ENCODE peak calls at places on chromosomes 11 and 22, in seven cellular contexts. F, S, J, T, P, O and X are unnamed samples.

GRCh38 chr11:132126973-132127900 is 756.8 kb downstream of the NTM start:
- DNase-seq in F (no peak), S (no peak), J (peak), T (peak), P (peak), O (peak), X (peak)

GRCh38 chr11:94885133-94885532 is 88.2 kb downstream of the CWC15 start:
- DNase-seq in F (no peak), S (no peak), J (no peak), T (no peak), P (no peak), O (no peak), X (no peak)

GRCh38 chr11:69864930-69865661 is 45.9 kb upstream of the FGF3 start:
- DNase-seq in F (no peak), S (no peak), J (no peak), T (no peak), P (no peak), O (no peak), X (no peak)

GRCh38 chr11:48034926-48035876 is 54.8 kb downstream of the PTPRJ start:
- DNase-seq in F (peak), S (peak), J (peak), T (peak), P (peak), O (no peak), X (no peak)

GRCh38 chr11:35365395-35365794 is 54.0 kb downstream of the SLC1A2 start:
- DNase-seq in F (no peak), S (no peak), J (no peak), T (no peak), P (no peak), O (no peak), X (no peak)

GRCh38 chr11:115333951-115334350 is 170.3 kb downstream of the CADM1 start:
- DNase-seq in F (no peak), S (no peak), J (no peak), T (no peak), P (no peak), O (no peak), X (no peak)

GRCh38 chr22:44452531-44453420 is 45.3 kb downstream of the RTL6 start:
- DNase-seq in F (peak), S (no peak), J (no peak), T (peak), P (no peak), O (no peak), X (no peak)

GRCh38 chr11:28072321-28072720 is 35.6 kb downstream of the KIF18A start:
- DNase-seq in F (no peak), S (no peak), J (no peak), T (no peak), P (no peak), O (no peak), X (no peak)

GRCh38 chr22:39979458-39979857 is 15.3 kb upstream of the FAM83F start:
- DNase-seq in F (no peak), S (no peak), J (no peak), T (no peak), P (no peak), O (no peak), X (no peak)

GRCh38 chr11:9264381-9265210 is 554 bp downstream of the DENND5A start:
- DNase-seq in F (peak), S (peak), J (peak), T (peak), P (peak), O (no peak), X (peak)

GRCh38 chr11:9765320-9766101 is 101.6 kb downstream of the SWAP70 start:
- DNase-seq in F (no peak), S (no peak), J (peak), T (peak), P (no peak), O (peak), X (no peak)

GRCh38 chr11:36485296-36485870 is 24.7 kb downstream of the TRAF6 start:
- DNase-seq in F (no peak), S (no peak), J (no peak), T (no peak), P (no peak), O (no peak), X (no peak)

GRCh38 chr22:43910178-43910695 is 13.4 kb upstream of the PNPLA3 start:
- DNase-seq in F (no peak), S (no peak), J (no peak), T (no peak), P (no peak), O (no peak), X (no peak)

GRCh38 chr22:36362819-36363377 is 24.9 kb downstream of the MYH9 start:
- DNase-seq in F (no peak), S (no peak), J (no peak), T (no peak), P (no peak), O (no peak), X (no peak)

GRCh38 chr11:17014321-17014773 is at the start of gene PLEKHA7:
- DNase-seq in F (peak), S (no peak), J (no peak), T (no peak), P (peak), O (peak), X (no peak)

GRCh38 chr11:32390712-32391111 is 44.6 kb downstream of the WT1 start:
- DNase-seq in F (no peak), S (no peak), J (no peak), T (no peak), P (no peak), O (no peak), X (no peak)

GRCh38 chr22:24446291-24446611 is 18.9 kb downstream of the ADORA2A start:
- DNase-seq in F (no peak), S (no peak), J (no peak), T (no peak), P (no peak), O (no peak), X (no peak)

GRCh38 chr11:77113382-77114088 is 10.9 kb downstream of the OMP start:
- DNase-seq in F (peak), S (no peak), J (no peak), T (peak), P (no peak), O (no peak), X (peak)

GRCh38 chr11:27473017-27473406 is 422 bp upstream of the LGR4 start:
- DNase-seq in F (no peak), S (no peak), J (no peak), T (no peak), P (no peak), O (no peak), X (no peak)

GRCh38 chr11:57331720-57332119 is 4.0 kb downstream of the SSRP1 start:
- DNase-seq in F (no peak), S (no peak), J (no peak), T (no peak), P (no peak), O (no peak), X (no peak)

GRCh38 chr22:42397332-42398246 is 34.6 kb downstream of the NFAM1 start:
- DNase-seq in F (no peak), S (peak), J (peak), T (peak), P (peak), O (no peak), X (no peak)

GRCh38 chr11:61949169-61950034 is 749 bp upstream of the BEST1 start:
- DNase-seq in F (no peak), S (peak), J (peak), T (peak), P (peak), O (peak), X (peak)

GRCh38 chr11:60887531-60887930 is 18.9 kb downstream of the PRPF19 start:
- DNase-seq in F (peak), S (no peak), J (no peak), T (peak), P (peak), O (peak), X (peak)

GRCh38 chr11:116730568-116730967 is 42.2 kb downstream of the BUD13 start:
- DNase-seq in F (peak), S (no peak), J (no peak), T (no peak), P (no peak), O (no peak), X (no peak)

GRCh38 chr11:78371221-78371899 is 46.3 kb downstream of the GAB2 start:
- DNase-seq in F (no peak), S (no peak), J (no peak), T (no peak), P (no peak), O (no peak), X (no peak)

GRCh38 chr11:47788181-47788580 is 21.0 kb upstream of the FNBP4 start:
- DNase-seq in F (no peak), S (no peak), J (no peak), T (no peak), P (no peak), O (no peak), X (no peak)

GRCh38 chr11:47415949-47416472 is 7.6 kb downstream of the SLC39A13 start:
- DNase-seq in F (peak), S (peak), J (peak), T (peak), P (peak), O (no peak), X (peak)

GRCh38 chr11:12150831-12151382 is 40.5 kb downstream of the MICAL2 start:
- DNase-seq in F (no peak), S (no peak), J (no peak), T (no peak), P (peak), O (no peak), X (no peak)

GRCh38 chr11:103970850-103971249 is 65.6 kb upstream of the DDI1 start:
- DNase-seq in F (no peak), S (no peak), J (no peak), T (no peak), P (no peak), O (no peak), X (no peak)

GRCh38 chr11:114216804-114217195 is 79.4 kb upstream of the NNMT start:
- DNase-seq in F (no peak), S (no peak), J (no peak), T (no peak), P (no peak), O (no peak), X (no peak)
- TF ChIP-seq POLR2A in F (no peak), S (no peak), J (no peak), T (no peak), P (no peak), O (no peak), X (no peak)

GRCh38 chr11:74905326-74905725 is 43.6 kb downstream of the XRRA1 start:
- DNase-seq in F (no peak), S (no peak), J (no peak), T (no peak), P (no peak), O (no peak), X (no peak)
- TF ChIP-seq POLR2A in F (no peak), S (no peak), J (no peak), T (no peak), P (no peak), O (no peak), X (no peak)

GRCh38 chr11:121461843-121462242 is 9.1 kb upstream of the SORL1-AS1 start:
- DNase-seq in F (no peak), S (no peak), J (no peak), T (no peak), P (no peak), O (no peak), X (no peak)

GRCh38 chr11:121465709-121466062 is 12.9 kb upstream of the SORL1-AS1 start:
- DNase-seq in F (no peak), S (no peak), J (no peak), T (no peak), P (peak), O (no peak), X (no peak)

GRCh38 chr11:121463689-121464335 is 11.0 kb upstream of the SORL1-AS1 start:
- DNase-seq in F (no peak), S (no peak), J (no peak), T (no peak), P (no peak), O (no peak), X (no peak)

GRCh38 chr11:121466063-121466794 is 13.5 kb upstream of the SORL1-AS1 start:
- DNase-seq in F (peak), S (peak), J (peak), T (peak), P (peak), O (peak), X (peak)

GRCh38 chr11:121464352-121464946 is 11.7 kb upstream of the SORL1-AS1 start:
- DNase-seq in F (no peak), S (peak), J (peak), T (peak), P (peak), O (peak), X (peak)
- TF ChIP-seq POLR2A in F (no peak), S (no peak), J (no peak), T (no peak), P (no peak), O (no peak), X (no peak)

GRCh38 chr11:130069684-130070108 is at the start of gene APLP2:
- DNase-seq in F (peak), S (peak), J (peak), T (peak), P (peak), O (peak), X (peak)
- TF ChIP-seq POLR2A in F (no peak), S (peak), J (peak), T (peak), P (peak), O (peak), X (peak)

GRCh38 chr11:111936045-111936400 is 1.1 kb upstream of the DIXDC1 start:
- DNase-seq in F (no peak), S (no peak), J (no peak), T (peak), P (no peak), O (peak), X (no peak)
- TF ChIP-seq POLR2A in F (no peak), S (no peak), J (no peak), T (no peak), P (no peak), O (no peak), X (no peak)

DNA sequence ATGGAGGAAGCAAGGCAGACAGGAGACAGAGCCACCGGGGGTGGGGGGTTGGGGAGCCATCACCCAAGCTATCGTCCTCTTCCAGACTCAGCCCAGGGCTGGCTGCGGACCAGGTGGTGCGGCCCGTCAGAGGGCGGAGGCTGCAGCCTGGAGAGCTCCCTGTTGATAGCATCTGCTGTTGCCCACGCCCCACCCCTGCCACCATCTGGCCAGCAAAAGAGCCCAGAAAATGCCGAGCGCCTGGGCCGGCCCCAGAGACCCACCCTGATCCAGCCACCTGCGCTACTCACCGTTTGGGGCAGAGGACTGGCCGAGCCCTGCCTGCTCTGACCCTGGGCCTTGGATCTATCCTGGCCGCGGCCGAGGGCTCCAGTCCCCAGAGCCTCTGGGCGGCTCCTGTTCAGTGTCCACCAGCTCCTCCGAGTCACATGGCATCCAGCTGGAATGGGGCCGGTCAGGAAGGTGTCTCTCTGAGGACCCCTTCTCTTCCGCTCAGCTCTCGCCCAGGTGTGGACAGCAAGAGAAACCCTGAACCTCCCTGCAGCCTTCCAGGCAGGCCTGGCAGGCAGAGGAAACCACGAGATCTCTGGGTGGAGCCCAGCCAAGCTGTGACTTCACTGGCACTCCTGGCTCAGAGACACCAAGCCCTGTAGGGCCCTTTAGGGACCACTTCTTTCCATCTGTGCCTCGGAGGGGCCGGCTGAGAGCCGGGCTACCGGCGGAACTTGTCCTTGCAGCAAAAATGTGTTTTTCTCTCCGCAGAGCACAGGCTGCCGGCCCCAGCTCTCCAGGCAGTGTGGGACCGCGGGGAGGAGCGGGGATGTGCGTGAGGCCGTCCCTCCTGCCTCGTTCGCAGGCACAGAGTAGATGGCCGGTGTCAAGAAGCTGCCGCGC is at the start of gene MRGPRE:
- DNase-seq in F (no peak), S (peak), J (no peak), T (no peak), P (no peak), O (no peak), X (no peak)
- TF ChIP-seq POLR2A in F (no peak), S (no peak), J (no peak), T (no peak), P (no peak), O (no peak), X (no peak)

GRCh38 chr11:404551-405264 is 10.1 kb downstream of the SIGIRR start:
- DNase-seq in F (no peak), S (no peak), J (peak), T (no peak), P (no peak), O (no peak), X (no peak)

GRCh38 chr11:405323-405975 is 9.3 kb downstream of the SIGIRR start:
- DNase-seq in F (peak), S (no peak), J (peak), T (no peak), P (no peak), O (no peak), X (no peak)

GRCh38 chr11:407651-408080 is 7.1 kb downstream of the SIGIRR start:
- DNase-seq in F (no peak), S (no peak), J (no peak), T (no peak), P (no peak), O (no peak), X (no peak)

GRCh38 chr11:406796-407650 is 7.8 kb downstream of the SIGIRR start:
- DNase-seq in F (peak), S (peak), J (peak), T (peak), P (peak), O (no peak), X (no peak)

DNA sequence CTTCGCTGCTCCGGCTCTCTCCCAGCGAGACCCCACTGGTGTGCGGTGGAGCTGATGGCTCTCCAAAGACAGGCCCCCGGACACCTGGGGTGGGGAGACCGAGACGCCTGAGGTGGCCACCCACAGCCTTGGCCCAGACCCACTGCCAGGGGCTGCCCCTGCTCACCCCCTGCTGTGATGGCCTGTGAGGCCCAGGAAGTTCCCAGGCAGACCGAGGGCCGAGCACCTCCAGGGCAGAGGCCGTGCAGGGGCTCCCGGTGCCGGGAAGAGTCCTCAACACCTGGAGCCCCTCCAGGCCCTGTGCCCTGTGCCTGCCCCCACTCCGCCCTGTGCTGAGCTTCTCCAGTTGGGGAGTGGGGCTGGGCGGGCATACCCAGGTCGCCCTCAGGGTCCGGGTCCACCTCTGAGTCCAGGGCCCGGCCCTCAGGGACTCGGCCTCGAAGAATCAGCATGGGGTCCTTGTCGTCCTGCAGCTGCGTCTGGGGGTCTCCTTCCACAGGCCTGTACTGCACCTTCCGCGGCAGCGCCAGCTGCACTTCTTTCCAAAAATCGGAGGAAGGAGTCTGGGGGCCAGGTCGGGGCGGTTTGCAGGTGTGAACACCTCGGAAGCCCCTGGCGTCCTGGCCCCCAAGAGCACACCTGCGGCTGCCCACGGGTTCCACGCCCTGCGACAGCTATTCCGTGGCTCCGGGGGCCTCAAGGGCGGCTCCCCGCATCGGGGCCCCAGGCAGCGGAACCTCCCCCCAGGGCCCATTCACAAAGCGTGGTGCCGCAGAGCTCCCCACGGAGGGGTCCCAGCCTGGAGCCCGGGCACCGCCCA is 8.6 kb downstream of the SIGIRR start:
- DNase-seq in F (no peak), S (no peak), J (peak), T (no peak), P (no peak), O (no peak), X (no peak)
- TF ChIP-seq POLR2A in F (no peak), S (no peak), J (no peak), T (no peak), P (no peak), O (no peak), X (no peak)